ENCODE peak calls at places on chromosome 5, in nine cellular contexts. W is cardiac muscle cell, X is tibial nerve, P is IMR-90, K is chondrocyte, F is dorsolateral prefrontal cortex, H is progenitor cell of endocrine pancreas, J is HFFc6, N is type B pancreatic cell. A is an unnamed sample.

GRCh38 chr5:6492934-6493333 is 44.3 kb downstream of the UBE2QL1 start:
- DNase-seq in P (no peak), H (no peak), W (no peak), J (no peak), K (no peak), N (no peak), F (no peak), X (no peak), A (no peak)

GRCh38 chr5:107519900-107520354 is 150.8 kb downstream of the EFNA5 start:
- DNase-seq in J (no peak), H (no peak), X (no peak), F (no peak), K (no peak), P (peak), N (no peak), W (peak), A (no peak)

GRCh38 chr5:9553561-9553960 is 7.7 kb upstream of the SEMA5A start:
- DNase-seq in N (no peak), F (no peak), X (no peak), W (no peak), H (no peak), J (no peak), P (no peak), K (no peak), A (no peak)

GRCh38 chr5:92944903-92945629 is 636.0 kb downstream of the NR2F1-AS1 start:
- DNase-seq in P (peak), J (peak), X (no peak), K (no peak), W (no peak), H (no peak), N (no peak), F (no peak), A (no peak)

GRCh38 chr5:173745123-173745522 is 128.7 kb upstream of the BOD1 start:
- DNase-seq in P (no peak), H (no peak), X (no peak), N (no peak), J (no peak), W (no peak), F (no peak), K (no peak), A (no peak)

GRCh38 chr5:135289651-135290050 is 109.4 kb downstream of the MACROH2A1 start:
- DNase-seq in H (no peak), J (no peak), N (no peak), X (no peak), P (no peak), W (no peak), F (no peak), K (no peak), A (no peak)

GRCh38 chr5:173612948-173613347 is 3.5 kb downstream of the BOD1 start:
- DNase-seq in N (no peak), K (no peak), H (no peak), X (no peak), W (no peak), J (no peak), F (no peak), P (peak), A (no peak)

GRCh38 chr5:168974081-168974480 is 326.9 kb downstream of the SLIT3 start:
- DNase-seq in N (no peak), H (no peak), P (no peak), F (no peak), K (no peak), W (no peak), J (no peak), X (no peak), A (no peak)

GRCh38 chr5:137708796-137709559 is 26.9 kb downstream of the KLHL3 start:
- DNase-seq in F (peak), K (no peak), J (no peak), N (no peak), H (no peak), P (no peak), X (no peak), W (no peak), A (no peak)

GRCh38 chr5:98360548-98360947 is 412.9 kb upstream of the RGMB start:
- DNase-seq in N (no peak), J (no peak), P (no peak), H (no peak), X (no peak), F (no peak), W (no peak), K (peak), A (no peak)

GRCh38 chr5:160457255-160457654 is 35.6 kb downstream of the PTTG1 start:
- DNase-seq in W (no peak), J (no peak), P (no peak), N (no peak), F (no peak), K (no peak), H (no peak), X (no peak), A (no peak)

GRCh38 chr5:58322453-58322852 is 137.4 kb downstream of the PLK2 start:
- DNase-seq in N (no peak), W (no peak), J (peak), K (no peak), F (no peak), P (peak), X (no peak), H (no peak), A (no peak)

GRCh38 chr5:150764530-150764929 is 5.7 kb upstream of the DCTN4 start:
- DNase-seq in P (no peak), W (no peak), X (no peak), H (no peak), F (no peak), K (no peak), N (no peak), J (no peak), A (no peak)

GRCh38 chr5:149337746-149338145 is 7.6 kb upstream of the GRPEL2 start:
- DNase-seq in X (no peak), N (no peak), H (no peak), F (no peak), W (no peak), P (no peak), K (no peak), J (no peak), A (no peak)

GRCh38 chr5:123881791-123882244 is 369.8 kb downstream of the CSNK1G3 start:
- DNase-seq in K (no peak), F (no peak), W (no peak), P (peak), H (no peak), N (no peak), J (peak), X (no peak), A (no peak)

GRCh38 chr5:147504001-147504400 is 5.9 kb downstream of the DPYSL3 start:
- DNase-seq in W (no peak), N (no peak), H (no peak), P (peak), X (no peak), J (peak), K (no peak), F (no peak), A (no peak)

GRCh38 chr5:132943362-132944022 is 19.9 kb downstream of the AFF4 start:
- DNase-seq in X (no peak), N (no peak), F (no peak), K (no peak), W (no peak), P (no peak), J (no peak), H (no peak), A (no peak)

GRCh38 chr5:156456857-156457256 is 129.9 kb downstream of the SGCD start:
- DNase-seq in N (no peak), H (no peak), P (no peak), X (no peak), K (no peak), W (no peak), J (no peak), F (no peak), A (no peak)

GRCh38 chr5:16549491-16550233 is 67.1 kb downstream of the RETREG1 start:
- DNase-seq in N (no peak), H (no peak), K (no peak), P (no peak), F (no peak), X (no peak), J (peak), W (no peak), A (no peak)

GRCh38 chr5:143887901-143888648 is 76.1 kb downstream of the HMHB1 start:
- DNase-seq in N (no peak), J (peak), X (no peak), K (no peak), P (peak), F (no peak), W (no peak), H (no peak), A (no peak)

GRCh38 chr5:58844395-58844794 is 261.5 kb downstream of the RAB3C start:
- DNase-seq in H (no peak), F (no peak), K (no peak), N (no peak), X (no peak), J (no peak), P (no peak), W (no peak), A (no peak)

GRCh38 chr5:180830253-180831138 is 27.9 kb upstream of the MGAT1 start:
- DNase-seq in X (no peak), H (no peak), F (peak), N (no peak), P (peak), W (no peak), K (no peak), J (peak), A (no peak)

GRCh38 chr5:132215329-132215728 is 12.3 kb downstream of the P4HA2 start:
- DNase-seq in N (no peak), J (peak), H (no peak), K (peak), W (no peak), P (peak), F (peak), X (peak), A (peak)

GRCh38 chr5:163306421-163306820 is 131.0 kb upstream of the CCNG1 start:
- DNase-seq in F (no peak), N (no peak), J (no peak), K (no peak), X (no peak), H (no peak), P (no peak), W (peak), A (no peak)

GRCh38 chr5:134905246-134905996 is 490 bp downstream of the PCBD2 start:
- DNase-seq in H (no peak), P (peak), K (no peak), X (peak), J (peak), N (no peak), W (peak), F (peak), A (peak)

GRCh38 chr5:33049298-33049697 is 338.2 kb downstream of the NPR3 start:
- DNase-seq in W (no peak), X (no peak), J (peak), P (no peak), K (no peak), N (no peak), F (no peak), H (no peak), A (no peak)

GRCh38 chr5:45162974-45163373 is 354.2 kb downstream of the MRPS30 start:
- DNase-seq in K (no peak), F (peak), H (no peak), J (no peak), X (no peak), N (no peak), P (no peak), W (no peak), A (no peak)

GRCh38 chr5:67147768-67148167 is 48.8 kb downstream of the CD180 start:
- DNase-seq in F (no peak), K (no peak), J (no peak), W (no peak), X (no peak), N (no peak), P (peak), H (no peak), A (no peak)

GRCh38 chr5:98050583-98050982 is 722.9 kb upstream of the RGMB start:
- DNase-seq in X (no peak), J (peak), N (no peak), F (no peak), K (no peak), P (peak), W (no peak), H (no peak), A (no peak)

GRCh38 chr5:60526336-60526875 is 173.6 kb downstream of the DEPDC1B start:
- DNase-seq in P (no peak), K (no peak), F (no peak), J (no peak), N (no peak), W (no peak), X (no peak), H (no peak), A (no peak)

GRCh38 chr5:53616939-53617549 is 56.6 kb downstream of the NDUFS4 start:
- DNase-seq in K (no peak), N (no peak), F (no peak), X (no peak), J (no peak), P (peak), H (no peak), W (peak), A (no peak)

GRCh38 chr5:165620394-165620793 is 2115.0 kb downstream of the MAT2B start:
- DNase-seq in P (peak), W (no peak), H (no peak), J (no peak), N (no peak), F (no peak), X (no peak), K (no peak), A (no peak)

GRCh38 chr5:68251804-68252648 is 36.5 kb downstream of the PIK3R1 start:
- DNase-seq in J (peak), K (no peak), F (no peak), H (no peak), W (no peak), P (peak), X (peak), N (no peak), A (no peak)

GRCh38 chr5:175683231-175683630 is 25.4 kb downstream of the HRH2 start:
- DNase-seq in N (no peak), P (no peak), F (no peak), W (no peak), X (no peak), H (no peak), J (no peak), K (peak), A (no peak)

GRCh38 chr5:181198905-181199519 is 6.0 kb downstream of the TRIM7 start:
- DNase-seq in K (no peak), P (no peak), H (no peak), J (no peak), X (no peak), W (no peak), F (no peak), N (no peak), A (no peak)

GRCh38 chr5:113250341-113250953 is 184.3 kb downstream of the TSSK1B start:
- DNase-seq in X (peak), P (peak), J (no peak), K (no peak), W (peak), N (no peak), F (no peak), H (no peak), A (no peak)

GRCh38 chr5:138408023-138408422 is 30.8 kb upstream of the REEP2 start:
- DNase-seq in F (no peak), P (no peak), W (no peak), X (no peak), N (no peak), H (no peak), K (no peak), J (no peak), A (no peak)

GRCh38 chr5:115086473-115086872 is 83.2 kb downstream of the TRIM36 start:
- DNase-seq in H (no peak), N (no peak), W (no peak), K (no peak), J (no peak), P (no peak), X (no peak), F (no peak), A (no peak)
- TF ChIP-seq CTCF in H (no peak), N (no peak), W (no peak), K (no peak), J (no peak), P (no peak), X (no peak), F (no peak), A (no peak)

GRCh38 chr5:3190433-3190832 is 405.2 kb upstream of the IRX1 start:
- DNase-seq in W (no peak), N (no peak), P (no peak), J (no peak), K (no peak), X (no peak), H (no peak), F (no peak), A (no peak)
- TF ChIP-seq CTCF in W (no peak), N (no peak), P (no peak), J (no peak), K (no peak), X (no peak), H (no peak), F (no peak), A (no peak)

GRCh38 chr5:170917113-170917512 is 55.3 kb downstream of the RANBP17 start:
- DNase-seq in K (no peak), J (no peak), H (no peak), N (no peak), X (no peak), F (no peak), W (no peak), P (no peak), A (no peak)
- TF ChIP-seq CTCF in K (peak), J (peak), H (peak), N (peak), X (no peak), F (no peak), W (peak), P (peak), A (peak)

DNA sequence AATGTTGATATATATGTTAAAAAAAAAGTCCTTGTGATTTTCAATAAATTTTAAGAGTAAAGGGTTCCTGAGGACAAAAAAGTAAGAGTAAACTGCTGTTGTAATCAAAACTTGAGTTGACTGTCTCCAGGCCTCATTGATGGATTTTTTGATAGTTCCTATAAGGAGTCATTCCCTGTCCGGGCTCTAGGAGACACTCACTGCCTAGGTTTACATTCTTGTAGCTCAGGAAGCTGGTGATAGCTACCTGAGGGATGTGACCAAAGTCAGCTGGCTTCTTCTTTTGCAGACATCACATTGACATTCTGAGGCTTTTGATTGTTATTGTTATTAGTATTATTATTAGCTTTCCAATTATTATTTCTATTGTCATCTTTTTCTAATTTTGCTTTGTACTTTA is 116.5 kb upstream of the FBXL7 start:
- DNase-seq in J (no peak), W (peak), H (no peak), N (no peak), X (no peak), P (peak), F (no peak), K (no peak), A (no peak)
- TF ChIP-seq CTCF in J (peak), W (peak), H (peak), N (peak), X (peak), P (peak), F (peak), K (peak), A (peak)

A was measured in osteocyte.